ENCODE peak calls at places on chromosomes 11 and 22, in seven cellular contexts. One of them, this sample, is unnamed.

GRCh38 chr11:114161486-114162250 is 102.2 kb downstream of the ZBTB16 start:
- DNase-seq in B cell: no peak
- DNase-seq in AG04449: no peak
- DNase-seq in ELR: no peak
- DNase-seq in NCI-H774: no peak
- DNase-seq in WTC11: no peak
- DNase-seq in left cardiac atrium: no peak
- DNase-seq in this sample: no peak

GRCh38 chr11:102983491-102983890 is 28.0 kb upstream of the MMP13 start:
- DNase-seq in left cardiac atrium: no peak
- DNase-seq in WTC11: no peak
- DNase-seq in ELR: no peak
- DNase-seq in B cell: no peak
- DNase-seq in NCI-H774: no peak
- DNase-seq in AG04449: no peak
- DNase-seq in this sample: no peak

GRCh38 chr22:18147791-18148507 is 2.0 kb upstream of the USP18 start:
- DNase-seq in AG04449: no peak
- DNase-seq in WTC11: no peak
- DNase-seq in ELR: no peak
- DNase-seq in B cell: no peak
- DNase-seq in left cardiac atrium: no peak
- DNase-seq in NCI-H774: no peak
- DNase-seq in this sample: no peak

GRCh38 chr11:17209939-17210245 is 2.1 kb upstream of the PIK3C2A start:
- DNase-seq in ELR: no peak
- DNase-seq in left cardiac atrium: no peak
- DNase-seq in AG04449: no peak
- DNase-seq in B cell: no peak
- DNase-seq in WTC11: no peak
- DNase-seq in NCI-H774: no peak
- DNase-seq in this sample: no peak

GRCh38 chr22:24727218-24727851 is 47.2 kb downstream of the PIWIL3 start:
- DNase-seq in WTC11: no peak
- DNase-seq in ELR: peak
- DNase-seq in AG04449: peak
- DNase-seq in NCI-H774: peak
- DNase-seq in B cell: no peak
- DNase-seq in left cardiac atrium: peak
- DNase-seq in this sample: peak

GRCh38 chr11:208917-209260 is 1.4 kb downstream of the RIC8A start:
- DNase-seq in AG04449: no peak
- DNase-seq in B cell: no peak
- DNase-seq in NCI-H774: no peak
- DNase-seq in left cardiac atrium: peak
- DNase-seq in ELR: peak
- DNase-seq in WTC11: no peak
- DNase-seq in this sample: no peak

GRCh38 chr11:29231991-29232390 is 784.8 kb downstream of the KCNA4 start:
- DNase-seq in ELR: no peak
- DNase-seq in WTC11: no peak
- DNase-seq in NCI-H774: no peak
- DNase-seq in left cardiac atrium: no peak
- DNase-seq in B cell: no peak
- DNase-seq in AG04449: no peak
- DNase-seq in this sample: no peak

GRCh38 chr22:45604239-45604711 is 67.4 kb upstream of the ATXN10 start:
- DNase-seq in AG04449: peak
- DNase-seq in ELR: peak
- DNase-seq in WTC11: no peak
- DNase-seq in left cardiac atrium: no peak
- DNase-seq in B cell: no peak
- DNase-seq in NCI-H774: no peak
- DNase-seq in this sample: peak

GRCh38 chr11:11036185-11037161 is 178.6 kb upstream of the ZBED5 start:
- DNase-seq in AG04449: no peak
- DNase-seq in left cardiac atrium: no peak
- DNase-seq in B cell: no peak
- DNase-seq in ELR: peak
- DNase-seq in WTC11: peak
- DNase-seq in NCI-H774: peak
- DNase-seq in this sample: peak

GRCh38 chr11:100860318-100860896 is 173.3 kb downstream of the ARHGAP42 start:
- DNase-seq in left cardiac atrium: no peak
- DNase-seq in B cell: no peak
- DNase-seq in AG04449: no peak
- DNase-seq in ELR: no peak
- DNase-seq in NCI-H774: no peak
- DNase-seq in WTC11: no peak
- DNase-seq in this sample: no peak

GRCh38 chr11:69297926-69298777 is 4.2 kb downstream of the MYEOV start:
- DNase-seq in left cardiac atrium: peak
- DNase-seq in AG04449: no peak
- DNase-seq in NCI-H774: no peak
- DNase-seq in ELR: peak
- DNase-seq in B cell: peak
- DNase-seq in WTC11: no peak
- DNase-seq in this sample: peak

GRCh38 chr11:26331911-26332571 is at the start of gene ANO3:
- DNase-seq in ELR: peak
- DNase-seq in WTC11: peak
- DNase-seq in NCI-H774: peak
- DNase-seq in left cardiac atrium: peak
- DNase-seq in B cell: no peak
- DNase-seq in AG04449: peak
- DNase-seq in this sample: peak

GRCh38 chr22:40997485-40997884 is 46.3 kb downstream of the RBX1 start:
- DNase-seq in AG04449: no peak
- DNase-seq in B cell: no peak
- DNase-seq in WTC11: no peak
- DNase-seq in ELR: peak
- DNase-seq in left cardiac atrium: no peak
- DNase-seq in NCI-H774: no peak
- DNase-seq in this sample: no peak

GRCh38 chr11:12914401-12914912 is 94.7 kb upstream of the RASSF10 start:
- DNase-seq in NCI-H774: no peak
- DNase-seq in B cell: no peak
- DNase-seq in WTC11: peak
- DNase-seq in AG04449: no peak
- DNase-seq in ELR: peak
- DNase-seq in left cardiac atrium: peak
- DNase-seq in this sample: peak

GRCh38 chr11:66543263-66544107 is 2.4 kb downstream of the ZDHHC24 start:
- DNase-seq in NCI-H774: no peak
- DNase-seq in WTC11: peak
- DNase-seq in left cardiac atrium: peak
- DNase-seq in ELR: peak
- DNase-seq in AG04449: no peak
- DNase-seq in B cell: peak
- DNase-seq in this sample: peak

GRCh38 chr11:43399983-43400630 is 41.4 kb downstream of the TTC17 start:
- DNase-seq in NCI-H774: no peak
- DNase-seq in ELR: peak
- DNase-seq in left cardiac atrium: no peak
- DNase-seq in WTC11: no peak
- DNase-seq in AG04449: no peak
- DNase-seq in B cell: no peak
- DNase-seq in this sample: no peak

GRCh38 chr11:35404397-35404775 is 15.0 kb downstream of the SLC1A2 start:
- DNase-seq in NCI-H774: no peak
- DNase-seq in ELR: peak
- DNase-seq in left cardiac atrium: peak
- DNase-seq in AG04449: no peak
- DNase-seq in B cell: no peak
- DNase-seq in WTC11: peak
- DNase-seq in this sample: peak

GRCh38 chr11:3662856-3663255 is 8.3 kb downstream of the CHRNA10 start:
- DNase-seq in NCI-H774: no peak
- DNase-seq in left cardiac atrium: no peak
- DNase-seq in WTC11: no peak
- DNase-seq in ELR: no peak
- DNase-seq in AG04449: no peak
- DNase-seq in B cell: no peak
- DNase-seq in this sample: no peak

GRCh38 chr22:28670691-28671261 is 8.9 kb downstream of the TTC28 start:
- DNase-seq in NCI-H774: no peak
- DNase-seq in B cell: no peak
- DNase-seq in WTC11: no peak
- DNase-seq in left cardiac atrium: no peak
- DNase-seq in ELR: peak
- DNase-seq in AG04449: no peak
- DNase-seq in this sample: no peak